ENCODE peak calls at places on chromosome 22, in ten cellular contexts. C is heart right ventricle, N is tibial artery, R is H9, T is lower lobe of right lung, K is OCI-LY7, S is Peyer's patch, W is Panc1, Y is PC-9, I is IMR-90. Q is an unnamed sample. For H3K4me1, the result is how much of the 10 kb centered on the place peaks cover.

GRCh38 chr22:47787501-47788227 is 1025.2 kb downstream of the TBC1D22A start:
- DNase-seq in C (no peak), N (no peak), R (no peak), T (no peak), K (no peak), S (peak), W (no peak), Y (no peak), I (no peak), Q (no peak)

GRCh38 chr22:18031670-18032454 is 7.5 kb upstream of the MICAL3 start:
- DNase-seq in C (no peak), N (peak), R (no peak), T (no peak), K (no peak), S (no peak), W (peak), Y (peak), I (peak), Q (no peak)

GRCh38 chr22:27782065-27782464 is 19.5 kb downstream of the MN1 start:
- DNase-seq in C (peak), N (peak), R (no peak), T (no peak), K (no peak), S (no peak), W (no peak), Y (no peak), I (no peak), Q (no peak)

GRCh38 chr22:36280379-36280778 is 27.4 kb downstream of the APOL1 start:
- DNase-seq in C (no peak), N (peak), R (no peak), T (no peak), K (no peak), S (peak), W (no peak), Y (peak), I (peak), Q (no peak)

GRCh38 chr22:34966980-34967379 is 99.0 kb upstream of the ISX start:
- DNase-seq in C (no peak), N (no peak), R (no peak), T (no peak), K (no peak), S (no peak), W (no peak), Y (no peak), I (no peak), Q (peak)

GRCh38 chr22:24162377-24162927 is 18.8 kb upstream of the SUSD2 start:
- DNase-seq in C (no peak), N (no peak), R (no peak), T (no peak), K (no peak), S (no peak), W (no peak), Y (no peak), I (no peak), Q (no peak)

GRCh38 chr22:35425971-35426800 is 26.2 kb downstream of the MCM5 start:
- DNase-seq in C (no peak), N (no peak), R (peak), T (no peak), K (no peak), S (no peak), W (no peak), Y (peak), I (peak), Q (no peak)

GRCh38 chr22:23626286-23626975 is 5.7 kb downstream of the DRICH1 start:
- DNase-seq in C (no peak), N (no peak), R (no peak), T (no peak), K (no peak), S (no peak), W (no peak), Y (peak), I (no peak), Q (peak)

GRCh38 chr22:16964366-16964765 is 43.7 kb downstream of the GAB4 start:
- DNase-seq in C (no peak), N (no peak), R (no peak), T (no peak), K (no peak), S (no peak), W (no peak), Y (no peak), I (no peak), Q (no peak)

GRCh38 chr22:24088796-24089195 is 77.7 kb downstream of the CABIN1 start:
- DNase-seq in C (no peak), N (no peak), R (no peak), T (no peak), K (no peak), S (no peak), W (no peak), Y (no peak), I (peak), Q (no peak)

GRCh38 chr22:24134090-24134846 is 47.0 kb upstream of the SUSD2 start:
- DNase-seq in C (peak), N (peak), R (no peak), T (peak), K (no peak), S (peak), W (no peak), Y (no peak), I (no peak), Q (no peak)

GRCh38 chr22:40498454-40499186 is 128.2 kb downstream of the SGSM3 start:
- DNase-seq in C (no peak), N (no peak), R (no peak), T (no peak), K (no peak), S (no peak), W (peak), Y (peak), I (peak), Q (peak)

GRCh38 chr22:25759825-25760231 is 17.8 kb downstream of the MYO18B start:
- DNase-seq in C (no peak), N (no peak), R (no peak), T (no peak), K (no peak), S (no peak), W (peak), Y (peak), I (peak), Q (peak)

GRCh38 chr22:21856197-21856596 is 11.2 kb downstream of the MAPK1 start:
- DNase-seq in C (no peak), N (no peak), R (no peak), T (no peak), K (no peak), S (no peak), W (no peak), Y (no peak), I (no peak), Q (no peak)

GRCh38 chr22:39349506-39349966 is 255 bp upstream of the SYNGR1 start:
- DNase-seq in C (peak), N (no peak), R (no peak), T (peak), K (peak), S (peak), W (no peak), Y (no peak), I (no peak), Q (peak)

GRCh38 chr22:32850591-32851517 is 49.3 kb downstream of the TIMP3 start:
- DNase-seq in C (peak), N (peak), R (no peak), T (no peak), K (no peak), S (peak), W (no peak), Y (no peak), I (no peak), Q (no peak)

GRCh38 chr22:33825761-33826160 is 94.5 kb downstream of the LARGE1 start:
- DNase-seq in C (no peak), N (no peak), R (no peak), T (no peak), K (no peak), S (no peak), W (no peak), Y (no peak), I (no peak), Q (no peak)

GRCh38 chr22:48263791-48264351 is 1501.4 kb downstream of the TBC1D22A start:
- DNase-seq in C (no peak), N (no peak), R (no peak), T (no peak), K (no peak), S (no peak), W (no peak), Y (no peak), I (no peak), Q (no peak)

GRCh38 chr22:50244420-50245213 is at the start of gene TUBGCP6:
- DNase-seq in C (peak), N (peak), R (peak), T (peak), K (peak), S (peak), W (no peak), Y (peak), I (peak), Q (peak)

GRCh38 chr22:39183991-39184585 is 31.6 kb upstream of the CBX7 start:
- DNase-seq in C (no peak), N (peak), R (no peak), T (peak), K (no peak), S (no peak), W (no peak), Y (peak), I (peak), Q (peak)

GRCh38 chr22:18058770-18059169 is 19.0 kb upstream of the PEX26 start:
- DNase-seq in C (no peak), N (no peak), R (no peak), T (no peak), K (no peak), S (no peak), W (no peak), Y (no peak), I (no peak), Q (no peak)

GRCh38 chr22:41919357-41920224 is 4.7 kb upstream of the SHISA8 start:
- DNase-seq in C (peak), N (no peak), R (peak), T (peak), K (peak), S (peak), W (no peak), Y (no peak), I (peak), Q (no peak)

GRCh38 chr22:30031328-30031727 is 48.9 kb upstream of the HORMAD2 start:
- DNase-seq in C (no peak), N (no peak), R (no peak), T (no peak), K (no peak), S (no peak), W (no peak), Y (no peak), I (no peak), Q (no peak)

GRCh38 chr22:38088723-38089473 is 4.9 kb upstream of the SLC16A8 start:
- DNase-seq in C (no peak), N (no peak), R (no peak), T (no peak), K (no peak), S (no peak), W (no peak), Y (no peak), I (no peak), Q (no peak)

GRCh38 chr22:48101704-48102103 is 1339.3 kb downstream of the TBC1D22A start:
- DNase-seq in C (no peak), N (no peak), R (peak), T (no peak), K (no peak), S (no peak), W (no peak), Y (no peak), I (no peak), Q (no peak)

GRCh38 chr22:27386186-27386585 is 415.4 kb downstream of the MN1 start:
- DNase-seq in C (no peak), N (no peak), R (peak), T (no peak), K (no peak), S (no peak), W (no peak), Y (peak), I (no peak), Q (no peak)

GRCh38 chr22:31332886-31333285 is 13.3 kb downstream of the PATZ1 start:
- DNase-seq in C (no peak), N (no peak), R (no peak), T (no peak), K (no peak), S (no peak), W (no peak), Y (no peak), I (peak), Q (no peak)

GRCh38 chr22:38845368-38845740 is 1.5 kb upstream of the NPTXR start:
- DNase-seq in C (no peak), N (no peak), R (no peak), T (no peak), K (no peak), S (no peak), W (no peak), Y (no peak), I (no peak), Q (no peak)

GRCh38 chr22:17867160-17867785 is 93.0 kb upstream of the BID start:
- DNase-seq in C (peak), N (peak), R (no peak), T (no peak), K (no peak), S (peak), W (no peak), Y (no peak), I (no peak), Q (no peak)

GRCh38 chr22:37324340-37325023 is 42.2 kb downstream of the CYTH4 start:
- DNase-seq in C (no peak), N (no peak), R (no peak), T (no peak), K (no peak), S (no peak), W (no peak), Y (no peak), I (no peak), Q (no peak)

GRCh38 chr22:17777005-17777716 is 2.9 kb upstream of the BID start:
- DNase-seq in C (peak), N (no peak), R (no peak), T (peak), K (peak), S (peak), W (no peak), Y (no peak), I (no peak), Q (no peak)

GRCh38 chr22:30435674-30436126 is 10.1 kb downstream of the MTFP1 start:
- DNase-seq in C (peak), N (no peak), R (no peak), T (peak), K (peak), S (peak), W (no peak), Y (no peak), I (no peak), Q (no peak)

GRCh38 chr22:27775087-27775697 is 26.4 kb downstream of the MN1 start:
- DNase-seq in C (no peak), N (peak), R (no peak), T (no peak), K (no peak), S (no peak), W (no peak), Y (no peak), I (peak), Q (no peak)

GRCh38 chr22:36086170-36086490 is 57.5 kb upstream of the RBFOX2 start:
- DNase-seq in C (no peak), N (no peak), R (peak), T (no peak), K (no peak), S (no peak), W (no peak), Y (peak), I (no peak), Q (peak)

GRCh38 chr22:39943366-39943765 is 16.8 kb upstream of the TMA7B start:
- DNase-seq in C (no peak), N (no peak), R (peak), T (no peak), K (peak), S (no peak), W (no peak), Y (no peak), I (no peak), Q (peak)

GRCh38 chr22:48098243-48098935 is 1335.9 kb downstream of the TBC1D22A start:
- DNase-seq in C (no peak), N (no peak), R (no peak), T (no peak), K (peak), S (peak), W (no peak), Y (no peak), I (no peak), Q (no peak)

GRCh38 chr22:31575190-31575589 is 78.9 kb downstream of the SFI1 start:
- DNase-seq in C (no peak), N (no peak), R (no peak), T (no peak), K (no peak), S (no peak), W (no peak), Y (no peak), I (no peak), Q (no peak)

GRCh38 chr22:44701824-44702478 is at the start of gene PRR5:
- DNase-seq in C (peak), N (peak), R (peak), T (peak), K (peak), S (peak), W (no peak), Y (no peak), I (peak), Q (peak)

GRCh38 chr22:44701187-44701586 is 817 bp upstream of the PRR5 start:
- DNase-seq in C (no peak), N (no peak), R (no peak), T (no peak), K (no peak), S (no peak), W (no peak), Y (no peak), I (no peak), Q (no peak)

GRCh38 chr22:44704159-44705021 is 2.4 kb downstream of the PRR5 start:
- DNase-seq in C (no peak), N (peak), R (no peak), T (no peak), K (no peak), S (no peak), W (no peak), Y (peak), I (no peak), Q (no peak)

GRCh38 chr22:44703269-44703870 is 1.4 kb downstream of the PRR5 start:
- DNase-seq in C (no peak), N (no peak), R (no peak), T (no peak), K (no peak), S (no peak), W (no peak), Y (no peak), I (no peak), Q (no peak)

DNA sequence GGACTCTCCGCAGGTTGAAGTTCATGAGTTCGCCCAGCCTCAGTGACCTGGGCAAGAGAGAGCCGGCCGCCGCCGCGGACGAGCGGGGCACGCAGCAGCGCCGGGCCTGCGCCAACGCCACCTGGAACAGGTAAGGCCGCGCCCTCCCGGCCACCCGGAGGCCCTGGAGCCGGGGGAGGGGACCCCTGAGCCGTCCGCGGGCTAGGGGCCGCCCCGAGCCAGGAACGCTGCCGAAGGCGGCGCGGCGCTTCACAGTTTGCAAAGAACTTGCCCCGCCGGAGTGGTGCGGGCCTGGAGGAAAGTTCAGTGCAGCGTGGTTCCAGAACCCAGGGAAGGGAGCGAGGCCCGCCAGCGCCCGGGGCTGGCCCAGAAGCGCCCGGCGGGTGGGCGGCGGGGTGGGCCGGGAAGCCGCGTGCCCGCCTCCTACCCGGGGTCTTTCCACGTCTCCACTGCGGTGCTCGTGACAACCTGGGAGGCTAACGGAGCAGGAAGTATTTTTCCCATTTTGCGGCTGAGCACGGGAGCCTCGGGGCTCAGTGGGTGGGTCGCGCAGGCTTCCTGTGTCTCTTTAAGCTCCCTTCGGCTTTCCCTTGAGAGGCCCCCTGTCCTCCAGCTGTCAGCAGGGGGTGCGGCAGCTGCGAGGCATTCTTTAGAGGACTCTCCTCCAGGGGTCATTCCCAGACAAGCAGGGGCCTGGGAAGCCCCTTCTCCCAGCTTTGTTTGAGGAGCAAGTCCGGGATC is 645 bp downstream of the PRR5 start:
- DNase-seq in C (no peak), N (no peak), R (peak), T (no peak), K (no peak), S (no peak), W (no peak), Y (peak), I (peak), Q (peak)
- TF ChIP-seq CTCF in C (no peak), N (no peak), R (no peak), T (peak), K (no peak), S (no peak), W (no peak), Y (no peak), I (peak), Q (peak)

GRCh38 chr22:20131856-20132685 is 467 bp downstream of the ZDHHC8 start:
- DNase-seq in C (peak), N (no peak), R (no peak), T (peak), K (no peak), S (peak), W (no peak), Y (no peak), I (no peak), Q (no peak)
- H3K4me1 ChIP-seq in C (under half), N (under half), R (under half), T (half or more), K (under half), S (under half), W (under half), Y (under half), I (under half), Q (under half)

GRCh38 chr22:46068908-46069481 is 81.3 kb upstream of the PPARA start:
- DNase-seq in C (no peak), N (peak), R (no peak), T (peak), K (peak), S (peak), W (no peak), Y (peak), I (peak), Q (no peak)

GRCh38 chr22:46070722-46071450 is 79.4 kb upstream of the PPARA start:
- DNase-seq in C (no peak), N (peak), R (peak), T (peak), K (peak), S (peak), W (no peak), Y (no peak), I (peak), Q (peak)

GRCh38 chr22:46069518-46070214 is 80.7 kb upstream of the PPARA start:
- DNase-seq in C (peak), N (peak), R (peak), T (peak), K (peak), S (peak), W (peak), Y (peak), I (peak), Q (peak)

GRCh38 chr22:46071451-46072029 is 78.8 kb upstream of the PPARA start:
- DNase-seq in C (peak), N (peak), R (peak), T (peak), K (peak), S (peak), W (no peak), Y (peak), I (peak), Q (peak)

GRCh38 chr22:46070215-46070721 is 80.1 kb upstream of the PPARA start:
- DNase-seq in C (peak), N (peak), R (peak), T (peak), K (peak), S (peak), W (no peak), Y (peak), I (peak), Q (peak)
- TF ChIP-seq CTCF in C (no peak), N (no peak), R (no peak), T (no peak), K (no peak), S (no peak), W (no peak), Y (no peak), I (no peak), Q (no peak)

GRCh38 chr22:20568502-20569058 is 61.2 kb downstream of the MED15 start:
- DNase-seq in C (no peak), N (no peak), R (no peak), T (no peak), K (no peak), S (no peak), W (no peak), Y (no peak), I (no peak), Q (no peak)
- H3K4me1 ChIP-seq in C (under half), N (under half), R (under half), T (half or more), K (under half), S (under half), W (under half), Y (half or more), I (under half), Q (under half)

DNA sequence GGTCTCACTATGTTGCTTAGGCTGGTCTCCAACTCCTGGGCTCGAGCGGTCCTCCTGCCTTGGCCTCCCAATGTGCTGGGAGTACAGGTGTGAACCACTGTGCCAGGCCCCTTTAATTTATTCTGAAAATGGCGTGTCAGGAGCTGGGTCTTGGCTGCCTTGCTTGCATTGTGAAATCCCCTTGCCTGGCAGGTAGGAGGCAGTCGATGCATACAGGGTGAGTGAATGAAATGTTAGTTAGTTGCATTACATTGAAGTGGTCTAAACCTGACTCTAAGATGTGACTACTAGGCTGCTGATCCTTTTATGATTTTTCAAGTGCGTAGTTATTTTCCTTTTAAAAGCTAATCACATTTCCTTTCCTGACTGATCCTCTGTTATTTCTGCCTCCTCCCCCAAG is 42.9 kb downstream of the PARVB start:
- DNase-seq in C (no peak), N (no peak), R (no peak), T (no peak), K (no peak), S (no peak), W (no peak), Y (no peak), I (no peak), Q (no peak)
- TF ChIP-seq CTCF in C (no peak), N (no peak), R (peak), T (no peak), K (peak), S (no peak), W (no peak), Y (no peak), I (no peak), Q (no peak)